ENCODE peak calls at places on chromosomes 11 and 22, in six cellular contexts. G is OCI-LY7; V is H4; H is activated naive CD8-positive, alpha-beta T cell treated with anti-CD3 and anti-CD28 coated beads for 36 hours; S is A172; Q is GM20000. T is an unnamed sample.
A peak's percentile ranks its signal among the peaks of the same experiment; 100 is the strongest.

GRCh38 chr11:29005401-29005980 is 897.3 kb downstream of the METTL15 start:
- DNase-seq in S (no peak), V (no peak), Q (no peak), H (no peak), G (no peak), T (no peak)

GRCh38 chr11:128803440-128803839 is 63.7 kb downstream of the KCNJ1 start:
- DNase-seq in Q (no peak), S (no peak), H (no peak), G (no peak), V (no peak), T (no peak)

GRCh38 chr11:68954970-68955958 is 25.5 kb downstream of the MRGPRD start:
- DNase-seq in Q (no peak), G (no peak), H (no peak), S (peak; percentile 3), V (no peak), T (no peak)

GRCh38 chr22:47388778-47389177 is 626.3 kb downstream of the TBC1D22A start:
- DNase-seq in G (no peak), H (no peak), S (no peak), V (no peak), Q (no peak), T (no peak)

GRCh38 chr22:47601666-47602065 is 839.2 kb downstream of the TBC1D22A start:
- DNase-seq in G (no peak), S (no peak), V (no peak), Q (no peak), H (no peak), T (no peak)

GRCh38 chr22:39089928-39090327 is 7.1 kb upstream of the APOBEC3H start:
- DNase-seq in S (no peak), V (no peak), Q (no peak), H (no peak), G (no peak), T (no peak)

GRCh38 chr11:1754376-1755150 is 4.2 kb upstream of the IFITM10 start:
- DNase-seq in G (no peak), S (no peak), H (no peak), Q (no peak), V (no peak), T (no peak)

GRCh38 chr11:33291004-33291777 is 34.0 kb downstream of the HIPK3 start:
- DNase-seq in V (no peak), H (no peak), S (no peak), G (no peak), Q (peak; percentile 42), T (no peak)

GRCh38 chr11:24457985-24458384 is 38.9 kb upstream of the LUZP2 start:
- DNase-seq in S (no peak), V (no peak), Q (no peak), H (no peak), G (no peak), T (no peak)

GRCh38 chr11:127027000-127027399 is 26.4 kb upstream of the KIRREL3 start:
- DNase-seq in V (no peak), Q (no peak), G (no peak), H (no peak), S (no peak), T (no peak)

GRCh38 chr11:104148074-104148473 is 15.9 kb downstream of the PDGFD start:
- DNase-seq in Q (no peak), S (no peak), H (no peak), V (no peak), G (no peak), T (no peak)

GRCh38 chr11:71118671-71119250 is 133.6 kb downstream of the SHANK2 start:
- DNase-seq in S (no peak), V (no peak), Q (no peak), H (no peak), G (no peak), T (no peak)

GRCh38 chr11:122267602-122268001 is 151.6 kb upstream of the BLID start:
- DNase-seq in V (peak; percentile 19), S (peak; percentile 61), G (no peak), H (no peak), Q (no peak), T (no peak)

GRCh38 chr11:3022300-3022967 is 30.3 kb upstream of the NAP1L4 start:
- DNase-seq in G (peak; percentile 12), S (peak; percentile 42), H (no peak), Q (peak; percentile 56), V (no peak), T (no peak)

GRCh38 chr11:103792981-103793468 is 243.4 kb upstream of the DDI1 start:
- DNase-seq in S (no peak), V (no peak), Q (no peak), G (no peak), H (no peak), T (no peak)

GRCh38 chr22:35528967-35529366 is 11.7 kb upstream of the RASD2 start:
- DNase-seq in S (no peak), V (no peak), G (no peak), H (no peak), Q (no peak), T (no peak)

T was measured in activated CD4-positive, CD25-positive, alpha-beta regulatory T cell treated with anti-CD3 and anti-CD28 coated beads, Interleukin-2, amount 50 U/mL, for 72 hours.